ENCODE peak calls at places on chromosomes 2 and 18, in eight cellular contexts. I is CD4-positive, alpha-beta memory T cell; G is body of pancreas; S is HAP-1; L is heart right ventricle; O is aorta; F is left ventricle myocardium inferior; X is CD4-positive, CD25-positive, alpha-beta regulatory T cell. T is an unnamed sample.

GRCh38 chr2:173090973-173091660 is 15.5 kb downstream of the MAP3K20 start:
- DNase-seq in F (peak; percentile 23), X (no peak), I (no peak), S (no peak), O (no peak), G (no peak), L (peak; percentile 48), T (no peak)

GRCh38 chr2:63054812-63055509 is 4.3 kb downstream of the OTX1 start:
- DNase-seq in L (no peak), S (no peak), F (no peak), O (no peak), I (no peak), G (no peak), X (no peak), T (no peak)

GRCh38 chr18:11953113-11953512 is 28.2 kb upstream of the IMPA2 start:
- DNase-seq in S (no peak), X (no peak), G (no peak), O (no peak), I (no peak), L (no peak), F (no peak), T (no peak)

GRCh38 chr2:86787701-86788100 is 3.0 kb downstream of the CD8A start:
- DNase-seq in G (no peak), S (no peak), O (peak; percentile 66), F (no peak), X (no peak), I (no peak), L (peak; percentile 89), T (peak; percentile 79)

GRCh38 chr2:240888890-240889573 is 6.9 kb downstream of the MAB21L4 start:
- DNase-seq in X (no peak), F (no peak), G (no peak), O (no peak), I (no peak), L (no peak), S (no peak), T (no peak)

GRCh38 chr2:3289526-3289925 is 88.1 kb downstream of the EIPR1 start:
- DNase-seq in G (no peak), O (no peak), L (no peak), X (no peak), I (no peak), F (no peak), S (no peak), T (no peak)

GRCh38 chr2:169221745-169222369 is 140.5 kb downstream of the LRP2 start:
- DNase-seq in O (no peak), G (no peak), F (no peak), I (peak; percentile 15), S (peak; percentile 17), L (no peak), X (no peak), T (no peak)

GRCh38 chr2:102803041-102803896 is 41.4 kb downstream of the TMEM182 start:
- DNase-seq in X (no peak), L (no peak), I (peak; percentile 33), O (no peak), S (no peak), G (no peak), F (no peak), T (no peak)

GRCh38 chr2:156689945-156690344 is 253.8 kb downstream of the GPD2 start:
- DNase-seq in O (no peak), S (no peak), L (no peak), G (no peak), F (no peak), X (no peak), I (no peak), T (no peak)

GRCh38 chr2:138581909-138582308 is 80.3 kb downstream of the SPOPL start:
- DNase-seq in I (no peak), L (no peak), G (no peak), F (no peak), S (no peak), X (no peak), O (no peak), T (no peak)

GRCh38 chr2:106695919-106696318 is 190.0 kb downstream of the ST6GAL2 start:
- DNase-seq in L (no peak), G (no peak), S (no peak), I (no peak), X (no peak), O (no peak), F (no peak), T (no peak)

GRCh38 chr2:227191367-227191766 is 26.9 kb downstream of the COL4A3 start:
- DNase-seq in L (no peak), S (peak; percentile 75), X (no peak), G (no peak), O (no peak), F (no peak), I (no peak), T (no peak)

GRCh38 chr2:129905664-129906081 is 73.8 kb upstream of the RAB6C start:
- DNase-seq in G (no peak), O (no peak), F (no peak), I (no peak), S (no peak), X (no peak), L (no peak), T (no peak)

GRCh38 chr18:48475635-48476549 is 62.9 kb upstream of the CTIF start:
- DNase-seq in G (peak; percentile 59), O (peak; percentile 52), F (no peak), L (peak; percentile 66), X (no peak), S (peak; percentile 70), I (peak; percentile 33), T (no peak)

GRCh38 chr2:86211796-86212188 is 12.5 kb downstream of the MRPL35 start:
- DNase-seq in O (no peak), I (no peak), F (no peak), S (no peak), L (no peak), X (no peak), G (no peak), T (no peak)

GRCh38 chr2:86436328-86436727 is 4.8 kb upstream of the KDM3A start:
- DNase-seq in O (no peak), X (no peak), L (no peak), I (no peak), F (no peak), G (no peak), S (no peak), T (no peak)

GRCh38 chr2:86372133-86372532 is 34.7 kb upstream of the REEP1 start:
- DNase-seq in O (no peak), S (no peak), I (no peak), G (no peak), X (no peak), L (no peak), F (no peak), T (no peak)

GRCh38 chr2:231935815-231936214 is 9.6 kb upstream of the NPPC start:
- DNase-seq in L (no peak), O (no peak), S (no peak), I (no peak), G (no peak), F (no peak), X (no peak), T (no peak)

GRCh38 chr18:78156466-78156865 is 823.2 kb upstream of the SALL3 start:
- DNase-seq in G (no peak), X (no peak), L (no peak), I (no peak), O (no peak), S (no peak), F (no peak), T (no peak)

GRCh38 chr2:83016343-83017110 is 1442.6 kb downstream of the SUCLG1 start:
- DNase-seq in S (no peak), X (no peak), G (no peak), F (no peak), I (no peak), L (no peak), O (no peak), T (no peak)
- H3K9me3 ChIP-seq in S (no peaks in the 10 kb centered on the region), X (no peaks in the 10 kb centered on the region), G (no peaks in the 10 kb centered on the region), F (no peaks in the 10 kb centered on the region), I (no peaks in the 10 kb centered on the region), L (no peaks in the 10 kb centered on the region), O (no peaks in the 10 kb centered on the region), T (no peaks in the 10 kb centered on the region)

DNA sequence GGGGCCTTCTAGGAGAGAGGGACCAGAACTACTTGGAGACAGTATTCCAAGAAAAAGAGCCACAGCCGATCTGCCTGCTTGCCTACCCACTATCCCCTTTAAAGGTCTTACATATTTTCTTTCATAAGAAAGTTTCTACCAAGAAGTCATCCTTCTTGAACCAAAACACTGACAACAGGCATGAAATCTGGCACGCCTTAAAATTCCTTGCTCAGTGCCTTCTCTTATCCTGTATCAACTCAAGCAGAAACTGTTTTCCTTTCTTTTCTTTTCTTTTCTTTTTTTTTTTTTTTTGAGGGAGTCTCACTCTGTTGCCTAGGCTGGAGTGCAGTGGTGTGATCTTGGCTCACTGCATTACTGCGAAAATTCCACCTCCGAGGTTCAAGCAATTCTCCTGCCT is 48.3 kb upstream of the ZFP36L2 start:
- DNase-seq in G (no peak), X (no peak), F (no peak), I (no peak), L (no peak), O (no peak), S (no peak), T (no peak)
- H3K9me3 ChIP-seq in G (no peaks in the 10 kb centered on the region), X (no peaks in the 10 kb centered on the region), F (no peaks in the 10 kb centered on the region), I (no peaks in the 10 kb centered on the region), L (no peaks in the 10 kb centered on the region), O (no peaks in the 10 kb centered on the region), S (no peaks in the 10 kb centered on the region), T (no peaks in the 10 kb centered on the region)

DNA sequence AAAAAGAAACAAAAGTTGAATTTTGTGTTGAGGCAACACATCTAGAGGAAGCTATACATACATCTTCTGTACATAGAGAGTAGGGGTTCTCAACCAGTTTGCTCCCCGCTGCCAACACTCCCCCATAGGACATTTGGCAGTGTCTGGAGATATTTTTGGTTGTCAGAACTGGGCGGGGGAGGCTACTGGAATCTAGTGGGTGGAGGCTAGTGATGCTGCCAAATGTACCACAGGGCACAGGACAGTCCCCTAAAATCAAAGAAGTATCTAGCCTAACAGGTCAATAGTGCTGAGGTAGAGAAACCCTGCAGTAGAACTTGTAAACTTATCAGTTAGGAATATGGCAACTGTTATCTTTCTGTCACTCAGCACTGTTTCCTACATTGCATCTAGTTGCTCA is 21.3 kb downstream of the ADAM23 start:
- DNase-seq in I (no peak), O (no peak), F (no peak), G (no peak), S (no peak), L (peak; percentile 18), X (no peak), T (no peak)
- H3K9me3 ChIP-seq in I (no peaks in the 10 kb centered on the region), O (peaks cover 4% of the 10 kb centered on the region), F (peaks cover 9% of the 10 kb centered on the region), G (no peaks in the 10 kb centered on the region), S (no peaks in the 10 kb centered on the region), L (no peaks in the 10 kb centered on the region), X (no peaks in the 10 kb centered on the region), T (no peaks in the 10 kb centered on the region)

DNA sequence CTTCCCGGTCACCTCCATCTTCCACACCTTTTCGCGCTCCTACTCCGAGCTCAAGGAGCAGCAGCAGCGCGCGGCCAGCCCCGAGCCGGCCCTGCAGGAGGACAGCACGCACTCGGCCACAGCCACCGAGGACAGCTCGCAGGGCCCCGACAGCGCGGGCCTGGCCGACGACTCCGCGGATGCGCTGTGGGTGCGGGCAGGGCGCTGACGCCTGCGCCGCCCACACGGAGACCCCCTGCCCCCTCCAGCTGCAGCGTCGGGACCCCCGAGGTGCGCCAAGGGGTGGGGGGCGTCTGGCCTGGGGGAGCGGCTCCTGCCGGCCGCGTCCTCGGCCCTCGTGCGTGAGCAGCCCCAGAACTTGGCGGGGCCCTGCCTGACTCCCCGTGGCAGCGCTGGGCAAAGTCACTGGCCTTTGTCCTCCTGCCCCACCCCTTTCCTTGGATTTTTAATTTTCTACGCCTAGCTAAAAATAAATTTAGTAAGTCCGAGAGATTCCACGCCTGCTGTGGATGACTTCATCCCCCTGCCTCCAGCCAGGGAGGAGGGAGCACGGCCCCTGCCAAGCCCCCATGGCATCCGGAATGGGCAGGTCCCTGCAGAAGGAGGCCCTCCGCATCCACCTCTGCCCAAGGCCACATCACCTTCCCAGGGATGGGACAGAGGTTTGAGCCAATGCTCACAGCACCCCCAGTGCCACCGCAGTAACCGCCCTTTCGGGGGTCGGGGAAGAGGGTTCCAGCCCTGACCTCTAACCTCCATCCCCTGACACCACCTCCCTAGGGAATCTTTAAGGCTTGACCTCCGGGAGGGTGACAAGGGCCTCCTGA is 51.6 kb downstream of the SLC66A2 start:
- DNase-seq in G (no peak), O (peak; percentile 49), L (no peak), S (no peak), X (no peak), F (no peak), I (no peak), T (no peak)
- H3K9me3 ChIP-seq in G (no peaks in the 10 kb centered on the region), O (peaks cover 3% of the 10 kb centered on the region), L (peaks cover 6% of the 10 kb centered on the region), S (no peaks in the 10 kb centered on the region), X (peaks cover 34% of the 10 kb centered on the region), F (peaks cover 49% of the 10 kb centered on the region), I (peaks cover 5% of the 10 kb centered on the region), T (peaks cover 5% of the 10 kb centered on the region)